ENCODE peak calls at places on chromosomes 1 and 21, in eight cellular contexts. One of them, this sample, is unnamed.

GRCh38 chr1:79355073-79355472 is 348.5 kb upstream of the ADGRL4 start:
- DNase-seq in cardiac muscle cell: peak; percentile 11
- DNase-seq in epithelial cell of esophagus: peak; percentile 17
- DNase-seq in MCF 10A: no peak
- DNase-seq in choroid plexus epithelial cell: peak; percentile 46
- DNase-seq in CD8-positive, alpha-beta T cell: no peak
- DNase-seq in RWPE1: no peak
- DNase-seq in progenitor cell of endocrine pancreas: no peak
- DNase-seq in this sample: no peak

GRCh38 chr1:243454328-243454997 is 198.6 kb downstream of the SDCCAG8 start:
- DNase-seq in cardiac muscle cell: no peak
- DNase-seq in epithelial cell of esophagus: peak; percentile 52
- DNase-seq in MCF 10A: no peak
- DNase-seq in choroid plexus epithelial cell: no peak
- DNase-seq in CD8-positive, alpha-beta T cell: no peak
- DNase-seq in RWPE1: no peak
- DNase-seq in progenitor cell of endocrine pancreas: no peak
- DNase-seq in this sample: no peak

GRCh38 chr1:180956028-180956640 is 43.4 kb downstream of the KIAA1614 start:
- DNase-seq in cardiac muscle cell: no peak
- DNase-seq in epithelial cell of esophagus: no peak
- DNase-seq in MCF 10A: no peak
- DNase-seq in choroid plexus epithelial cell: no peak
- DNase-seq in CD8-positive, alpha-beta T cell: no peak
- DNase-seq in RWPE1: no peak
- DNase-seq in progenitor cell of endocrine pancreas: no peak
- DNase-seq in this sample: no peak

GRCh38 chr21:43281661-43282357 is 113.0 kb downstream of the CRYAA start:
- DNase-seq in cardiac muscle cell: no peak
- DNase-seq in epithelial cell of esophagus: no peak
- DNase-seq in MCF 10A: no peak
- DNase-seq in choroid plexus epithelial cell: no peak
- DNase-seq in CD8-positive, alpha-beta T cell: no peak
- DNase-seq in RWPE1: no peak
- DNase-seq in progenitor cell of endocrine pancreas: no peak
- DNase-seq in this sample: no peak

GRCh38 chr1:236535656-236536293 is 12.0 kb downstream of the LGALS8 start:
- DNase-seq in cardiac muscle cell: no peak
- DNase-seq in epithelial cell of esophagus: no peak
- DNase-seq in MCF 10A: no peak
- DNase-seq in choroid plexus epithelial cell: no peak
- DNase-seq in CD8-positive, alpha-beta T cell: no peak
- DNase-seq in RWPE1: no peak
- DNase-seq in progenitor cell of endocrine pancreas: no peak
- DNase-seq in this sample: no peak

GRCh38 chr1:26164036-26164927 is 4.5 kb downstream of the C1orf232 start:
- DNase-seq in cardiac muscle cell: peak; percentile 37
- DNase-seq in epithelial cell of esophagus: peak; percentile 26
- DNase-seq in MCF 10A: no peak
- DNase-seq in choroid plexus epithelial cell: no peak
- DNase-seq in CD8-positive, alpha-beta T cell: peak; percentile 30
- DNase-seq in RWPE1: no peak
- DNase-seq in progenitor cell of endocrine pancreas: peak; percentile 66
- DNase-seq in this sample: peak; percentile 56

GRCh38 chr1:160094806-160095205 is 3.6 kb downstream of the IGSF8 start:
- DNase-seq in cardiac muscle cell: no peak
- DNase-seq in epithelial cell of esophagus: no peak
- DNase-seq in MCF 10A: no peak
- DNase-seq in choroid plexus epithelial cell: no peak
- DNase-seq in CD8-positive, alpha-beta T cell: no peak
- DNase-seq in RWPE1: no peak
- DNase-seq in progenitor cell of endocrine pancreas: no peak
- DNase-seq in this sample: no peak

GRCh38 chr1:19029191-19030085 is 73.0 kb upstream of the IFFO2 start:
- DNase-seq in cardiac muscle cell: peak; percentile 37
- DNase-seq in epithelial cell of esophagus: peak; percentile 93
- DNase-seq in MCF 10A: peak; percentile 71
- DNase-seq in choroid plexus epithelial cell: no peak
- DNase-seq in CD8-positive, alpha-beta T cell: no peak
- DNase-seq in RWPE1: peak; percentile 84
- DNase-seq in progenitor cell of endocrine pancreas: no peak
- DNase-seq in this sample: no peak

GRCh38 chr1:245888809-245889208 is 618.3 kb downstream of the SMYD3 start:
- DNase-seq in cardiac muscle cell: peak; percentile 74
- DNase-seq in epithelial cell of esophagus: peak; percentile 65
- DNase-seq in MCF 10A: peak; percentile 85
- DNase-seq in choroid plexus epithelial cell: peak; percentile 69
- DNase-seq in CD8-positive, alpha-beta T cell: no peak
- DNase-seq in RWPE1: no peak
- DNase-seq in progenitor cell of endocrine pancreas: no peak
- DNase-seq in this sample: no peak

GRCh38 chr1:240193699-240194098 is 102.0 kb downstream of the FMN2 start:
- DNase-seq in cardiac muscle cell: peak; percentile 9
- DNase-seq in epithelial cell of esophagus: no peak
- DNase-seq in MCF 10A: no peak
- DNase-seq in choroid plexus epithelial cell: no peak
- DNase-seq in CD8-positive, alpha-beta T cell: no peak
- DNase-seq in RWPE1: no peak
- DNase-seq in progenitor cell of endocrine pancreas: no peak
- DNase-seq in this sample: no peak

GRCh38 chr21:15140321-15141019 is 75.7 kb upstream of the NRIP1 start:
- DNase-seq in cardiac muscle cell: peak; percentile 30
- DNase-seq in epithelial cell of esophagus: no peak
- DNase-seq in MCF 10A: no peak
- DNase-seq in choroid plexus epithelial cell: peak; percentile 26
- DNase-seq in CD8-positive, alpha-beta T cell: no peak
- DNase-seq in RWPE1: no peak
- DNase-seq in progenitor cell of endocrine pancreas: peak; percentile 55
- DNase-seq in this sample: no peak

GRCh38 chr1:37861151-37861550 is 1.8 kb upstream of the MTF1 start:
- DNase-seq in cardiac muscle cell: no peak
- DNase-seq in epithelial cell of esophagus: peak; percentile 87
- DNase-seq in MCF 10A: no peak
- DNase-seq in choroid plexus epithelial cell: no peak
- DNase-seq in CD8-positive, alpha-beta T cell: no peak
- DNase-seq in RWPE1: no peak
- DNase-seq in progenitor cell of endocrine pancreas: no peak
- DNase-seq in this sample: no peak

GRCh38 chr1:40906781-40907400 is 44.7 kb upstream of the CITED4 start:
- DNase-seq in cardiac muscle cell: no peak
- DNase-seq in epithelial cell of esophagus: peak; percentile 21
- DNase-seq in MCF 10A: no peak
- DNase-seq in choroid plexus epithelial cell: no peak
- DNase-seq in CD8-positive, alpha-beta T cell: no peak
- DNase-seq in RWPE1: no peak
- DNase-seq in progenitor cell of endocrine pancreas: no peak
- DNase-seq in this sample: no peak

GRCh38 chr1:201570886-201571624 is 32.1 kb downstream of the NAV1 start:
- DNase-seq in cardiac muscle cell: no peak
- DNase-seq in epithelial cell of esophagus: no peak
- DNase-seq in MCF 10A: no peak
- DNase-seq in choroid plexus epithelial cell: no peak
- DNase-seq in CD8-positive, alpha-beta T cell: no peak
- DNase-seq in RWPE1: no peak
- DNase-seq in progenitor cell of endocrine pancreas: no peak
- DNase-seq in this sample: no peak

GRCh38 chr1:79847715-79848114 is 841.2 kb upstream of the ADGRL4 start:
- DNase-seq in cardiac muscle cell: peak; percentile 33
- DNase-seq in epithelial cell of esophagus: no peak
- DNase-seq in MCF 10A: no peak
- DNase-seq in choroid plexus epithelial cell: no peak
- DNase-seq in CD8-positive, alpha-beta T cell: no peak
- DNase-seq in RWPE1: no peak
- DNase-seq in progenitor cell of endocrine pancreas: no peak
- DNase-seq in this sample: no peak

GRCh38 chr1:10900265-10900651 is 103.8 kb upstream of the CASZ1 start:
- DNase-seq in cardiac muscle cell: no peak
- DNase-seq in epithelial cell of esophagus: peak; percentile 93
- DNase-seq in MCF 10A: peak; percentile 86
- DNase-seq in choroid plexus epithelial cell: no peak
- DNase-seq in CD8-positive, alpha-beta T cell: no peak
- DNase-seq in RWPE1: peak; percentile 84
- DNase-seq in progenitor cell of endocrine pancreas: no peak
- DNase-seq in this sample: no peak

GRCh38 chr1:3846521-3846920 is 10.5 kb downstream of the CEP104 start:
- DNase-seq in cardiac muscle cell: no peak
- DNase-seq in epithelial cell of esophagus: no peak
- DNase-seq in MCF 10A: no peak
- DNase-seq in choroid plexus epithelial cell: no peak
- DNase-seq in CD8-positive, alpha-beta T cell: no peak
- DNase-seq in RWPE1: no peak
- DNase-seq in progenitor cell of endocrine pancreas: no peak
- DNase-seq in this sample: no peak

GRCh38 chr1:239233626-239234025 is 152.7 kb upstream of the CHRM3 start:
- DNase-seq in cardiac muscle cell: no peak
- DNase-seq in epithelial cell of esophagus: peak; percentile 65
- DNase-seq in MCF 10A: peak; percentile 65
- DNase-seq in choroid plexus epithelial cell: no peak
- DNase-seq in CD8-positive, alpha-beta T cell: no peak
- DNase-seq in RWPE1: no peak
- DNase-seq in progenitor cell of endocrine pancreas: no peak
- DNase-seq in this sample: no peak

GRCh38 chr1:51902456-51902855 is 23.9 kb upstream of the NRDC start:
- DNase-seq in cardiac muscle cell: no peak
- DNase-seq in epithelial cell of esophagus: no peak
- DNase-seq in MCF 10A: no peak
- DNase-seq in choroid plexus epithelial cell: no peak
- DNase-seq in CD8-positive, alpha-beta T cell: no peak
- DNase-seq in RWPE1: no peak
- DNase-seq in progenitor cell of endocrine pancreas: no peak
- DNase-seq in this sample: no peak

GRCh38 chr1:60160141-60160540 is 86.6 kb upstream of the C1orf87 start:
- DNase-seq in cardiac muscle cell: no peak
- DNase-seq in epithelial cell of esophagus: no peak
- DNase-seq in MCF 10A: no peak
- DNase-seq in choroid plexus epithelial cell: no peak
- DNase-seq in CD8-positive, alpha-beta T cell: no peak
- DNase-seq in RWPE1: no peak
- DNase-seq in progenitor cell of endocrine pancreas: no peak
- DNase-seq in this sample: no peak

GRCh38 chr1:22364326-22364650 is 87.4 kb upstream of the ZBTB40 start:
- DNase-seq in cardiac muscle cell: no peak
- DNase-seq in epithelial cell of esophagus: no peak
- DNase-seq in MCF 10A: no peak
- DNase-seq in choroid plexus epithelial cell: no peak
- DNase-seq in CD8-positive, alpha-beta T cell: no peak
- DNase-seq in RWPE1: no peak
- DNase-seq in progenitor cell of endocrine pancreas: no peak
- DNase-seq in this sample: no peak

GRCh38 chr1:20466231-20466630 is 19.8 kb downstream of the CAMK2N1 start:
- DNase-seq in cardiac muscle cell: no peak
- DNase-seq in epithelial cell of esophagus: no peak
- DNase-seq in MCF 10A: no peak
- DNase-seq in choroid plexus epithelial cell: no peak
- DNase-seq in CD8-positive, alpha-beta T cell: no peak
- DNase-seq in RWPE1: no peak
- DNase-seq in progenitor cell of endocrine pancreas: no peak
- DNase-seq in this sample: no peak

GRCh38 chr1:20472860-20473711 is 12.9 kb downstream of the CAMK2N1 start:
- DNase-seq in cardiac muscle cell: peak; percentile 76
- DNase-seq in epithelial cell of esophagus: peak; percentile 35
- DNase-seq in MCF 10A: no peak
- DNase-seq in choroid plexus epithelial cell: peak; percentile 61
- DNase-seq in CD8-positive, alpha-beta T cell: no peak
- DNase-seq in RWPE1: no peak
- DNase-seq in progenitor cell of endocrine pancreas: peak; percentile 63
- DNase-seq in this sample: no peak

GRCh38 chr1:20470174-20470573 is 15.8 kb downstream of the CAMK2N1 start:
- DNase-seq in cardiac muscle cell: no peak
- DNase-seq in epithelial cell of esophagus: no peak
- DNase-seq in MCF 10A: no peak
- DNase-seq in choroid plexus epithelial cell: no peak
- DNase-seq in CD8-positive, alpha-beta T cell: no peak
- DNase-seq in RWPE1: no peak
- DNase-seq in progenitor cell of endocrine pancreas: no peak
- DNase-seq in this sample: no peak

GRCh38 chr1:20472121-20472520 is 13.9 kb downstream of the CAMK2N1 start:
- DNase-seq in cardiac muscle cell: no peak
- DNase-seq in epithelial cell of esophagus: no peak
- DNase-seq in MCF 10A: no peak
- DNase-seq in choroid plexus epithelial cell: no peak
- DNase-seq in CD8-positive, alpha-beta T cell: no peak
- DNase-seq in RWPE1: no peak
- DNase-seq in progenitor cell of endocrine pancreas: no peak
- DNase-seq in this sample: no peak

GRCh38 chr1:20469406-20470076 is 16.5 kb downstream of the CAMK2N1 start:
- DNase-seq in cardiac muscle cell: no peak
- DNase-seq in epithelial cell of esophagus: no peak
- DNase-seq in MCF 10A: no peak
- DNase-seq in choroid plexus epithelial cell: no peak
- DNase-seq in CD8-positive, alpha-beta T cell: no peak
- DNase-seq in RWPE1: no peak
- DNase-seq in progenitor cell of endocrine pancreas: no peak
- DNase-seq in this sample: no peak
- TF ChIP-seq CTCF in cardiac muscle cell: peak; percentile 14
- TF ChIP-seq CTCF in epithelial cell of esophagus: no peak
- TF ChIP-seq CTCF in MCF 10A: no peak
- TF ChIP-seq CTCF in choroid plexus epithelial cell: peak; percentile 22
- TF ChIP-seq CTCF in CD8-positive, alpha-beta T cell: no peak
- TF ChIP-seq CTCF in RWPE1: no peak
- TF ChIP-seq CTCF in progenitor cell of endocrine pancreas: peak; percentile 19
- TF ChIP-seq CTCF in this sample: no peak

DNA sequence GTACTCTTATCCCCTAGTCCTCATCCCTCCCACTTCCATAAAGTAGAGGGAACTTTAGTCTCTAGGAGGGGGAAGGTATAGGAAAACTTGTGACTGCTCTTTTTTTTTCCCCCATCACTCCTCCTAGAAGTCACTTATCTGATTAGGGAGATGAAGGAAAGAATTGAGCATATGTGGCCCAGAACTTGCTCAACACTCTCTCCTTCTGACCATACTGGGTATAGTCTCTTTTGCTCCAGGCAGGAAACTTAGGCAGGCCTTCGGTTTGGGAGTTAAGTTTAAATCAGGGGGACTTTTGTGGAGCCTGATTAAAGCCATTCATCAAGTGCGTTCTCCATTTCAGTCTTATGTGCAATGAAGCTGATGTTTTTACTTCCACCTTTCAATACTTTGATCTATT is 5.8 kb downstream of the UBE2U start:
- DNase-seq in cardiac muscle cell: no peak
- DNase-seq in epithelial cell of esophagus: no peak
- DNase-seq in MCF 10A: no peak
- DNase-seq in choroid plexus epithelial cell: no peak
- DNase-seq in CD8-positive, alpha-beta T cell: no peak
- DNase-seq in RWPE1: no peak
- DNase-seq in progenitor cell of endocrine pancreas: no peak
- DNase-seq in this sample: no peak
- TF ChIP-seq CTCF in cardiac muscle cell: no peak
- TF ChIP-seq CTCF in epithelial cell of esophagus: no peak
- TF ChIP-seq CTCF in MCF 10A: no peak
- TF ChIP-seq CTCF in choroid plexus epithelial cell: no peak
- TF ChIP-seq CTCF in CD8-positive, alpha-beta T cell: no peak
- TF ChIP-seq CTCF in RWPE1: no peak
- TF ChIP-seq CTCF in progenitor cell of endocrine pancreas: no peak
- TF ChIP-seq CTCF in this sample: no peak

GRCh38 chr1:190858140-190858539 is 380.5 kb upstream of the BRINP3 start:
- DNase-seq in cardiac muscle cell: no peak
- DNase-seq in epithelial cell of esophagus: no peak
- DNase-seq in MCF 10A: no peak
- DNase-seq in choroid plexus epithelial cell: no peak
- DNase-seq in CD8-positive, alpha-beta T cell: no peak
- DNase-seq in RWPE1: no peak
- DNase-seq in progenitor cell of endocrine pancreas: no peak
- DNase-seq in this sample: no peak
- TF ChIP-seq CTCF in cardiac muscle cell: no peak
- TF ChIP-seq CTCF in epithelial cell of esophagus: no peak
- TF ChIP-seq CTCF in MCF 10A: no peak
- TF ChIP-seq CTCF in choroid plexus epithelial cell: no peak
- TF ChIP-seq CTCF in CD8-positive, alpha-beta T cell: no peak
- TF ChIP-seq CTCF in RWPE1: no peak
- TF ChIP-seq CTCF in progenitor cell of endocrine pancreas: no peak
- TF ChIP-seq CTCF in this sample: no peak

GRCh38 chr1:53266038-53266437 is 27.7 kb upstream of the MAGOH start:
- DNase-seq in cardiac muscle cell: peak; percentile 15
- DNase-seq in epithelial cell of esophagus: peak; percentile 42
- DNase-seq in MCF 10A: peak; percentile 34
- DNase-seq in choroid plexus epithelial cell: peak; percentile 32
- DNase-seq in CD8-positive, alpha-beta T cell: no peak
- DNase-seq in RWPE1: peak; percentile 44
- DNase-seq in progenitor cell of endocrine pancreas: no peak
- DNase-seq in this sample: no peak
- TF ChIP-seq CTCF in cardiac muscle cell: peak; percentile 19
- TF ChIP-seq CTCF in epithelial cell of esophagus: peak; percentile 59
- TF ChIP-seq CTCF in MCF 10A: peak; percentile 25
- TF ChIP-seq CTCF in choroid plexus epithelial cell: peak; percentile 54
- TF ChIP-seq CTCF in CD8-positive, alpha-beta T cell: no peak
- TF ChIP-seq CTCF in RWPE1: no peak
- TF ChIP-seq CTCF in progenitor cell of endocrine pancreas: peak; percentile 44
- TF ChIP-seq CTCF in this sample: no peak